ENCODE peak calls at places on chromosome 12, in seven cellular contexts. G is GM10248, M is left colon, D is C1 segment of cervical spinal cord, C is neural progenitor cell, V is nucleus accumbens, R is KG1. H is an unnamed sample.

GRCh38 chr12:6215932-6216494 is 15.8 kb downstream of the CD9 start:
- DNase-seq in M (peak; percentile 83), R (no peak), D (peak; percentile 46), C (no peak), G (no peak), V (peak; percentile 57), H (no peak)

GRCh38 chr12:44812062-44812461 is 64.1 kb downstream of the NELL2 start:
- DNase-seq in D (no peak), G (no peak), V (no peak), R (no peak), M (peak; percentile 23), C (no peak), H (no peak)

GRCh38 chr12:49891476-49891875 is 12.2 kb downstream of the FAIM2 start:
- DNase-seq in C (no peak), V (no peak), R (no peak), D (no peak), G (no peak), M (peak; percentile 57), H (no peak)

GRCh38 chr12:123278150-123278627 is 6.5 kb upstream of the CDK2AP1 start:
- DNase-seq in R (no peak), G (peak; percentile 76), C (no peak), M (no peak), D (no peak), V (no peak), H (no peak)

GRCh38 chr12:17148706-17149105 is 542.7 kb upstream of the LMO3 start:
- DNase-seq in D (no peak), C (no peak), M (no peak), R (no peak), V (no peak), G (no peak), H (no peak)

GRCh38 chr12:132197581-132198281 is 53.5 kb downstream of the NOC4L start:
- DNase-seq in M (peak; percentile 20), D (peak; percentile 14), V (no peak), R (no peak), G (no peak), C (no peak), H (no peak)

GRCh38 chr12:88854260-88854659 is 274.0 kb upstream of the KITLG start:
- DNase-seq in V (no peak), M (no peak), C (no peak), D (no peak), G (no peak), R (no peak), H (peak; percentile 71)

GRCh38 chr12:122111070-122111750 is 32.7 kb downstream of the MLXIP start:
- DNase-seq in G (no peak), R (no peak), C (no peak), D (no peak), M (no peak), V (no peak), H (no peak)

GRCh38 chr12:13474381-13474780 is 277.9 kb downstream of the EMP1 start:
- DNase-seq in C (no peak), D (no peak), G (no peak), R (no peak), V (no peak), M (no peak), H (no peak)

GRCh38 chr12:106039242-106039641 is 99.5 kb downstream of the NUAK1 start:
- DNase-seq in C (no peak), V (no peak), D (no peak), G (no peak), R (no peak), M (no peak), H (no peak)

GRCh38 chr12:98895086-98895651 is 250.1 kb downstream of the APAF1 start:
- DNase-seq in C (peak; percentile 75), G (no peak), D (peak; percentile 76), R (no peak), M (no peak), V (peak; percentile 64), H (no peak)

GRCh38 chr12:24795699-24796385 is 153.1 kb downstream of the BCAT1 start:
- DNase-seq in D (no peak), M (no peak), R (no peak), V (no peak), G (no peak), C (no peak), H (no peak)

GRCh38 chr12:73514672-73515071 is 1023.0 kb upstream of the ATXN7L3B start:
- DNase-seq in V (no peak), R (no peak), D (no peak), C (peak; percentile 51), G (no peak), M (no peak), H (no peak)

GRCh38 chr12:88339966-88340365 is 197.9 kb downstream of the TMTC3 start:
- DNase-seq in M (no peak), G (no peak), R (no peak), D (no peak), V (no peak), C (no peak), H (no peak)

GRCh38 chr12:107320031-107320928 is 226.9 kb upstream of the CRY1 start:
- DNase-seq in M (peak; percentile 43), R (no peak), V (no peak), G (no peak), C (peak; percentile 76), D (no peak), H (peak; percentile 69)

GRCh38 chr12:92178340-92178739 is 32.7 kb upstream of the BTG1 start:
- DNase-seq in G (no peak), C (no peak), M (no peak), V (no peak), R (no peak), D (no peak), H (no peak)

GRCh38 chr12:24554612-24555300 is 394.1 kb downstream of the BCAT1 start:
- DNase-seq in R (no peak), M (no peak), D (no peak), G (no peak), C (no peak), V (peak; percentile 22), H (no peak)

GRCh38 chr12:54988402-54989054 is 4.0 kb upstream of the TESPA1 start:
- DNase-seq in M (peak; percentile 67), R (no peak), D (peak; percentile 51), V (peak; percentile 87), G (no peak), C (no peak), H (no peak)

GRCh38 chr12:65585648-65586420 is 238.4 kb upstream of the HMGA2 start:
- DNase-seq in R (no peak), M (no peak), G (no peak), D (no peak), V (no peak), C (no peak), H (no peak)

GRCh38 chr12:48107252-48107613 is 1.4 kb upstream of the SENP1 start:
- DNase-seq in M (no peak), V (no peak), D (no peak), C (no peak), R (no peak), G (no peak), H (no peak)

GRCh38 chr12:127107744-127108143 is 1159.2 kb upstream of the TMEM132C start:
- DNase-seq in V (no peak), G (no peak), C (no peak), D (no peak), M (no peak), R (no peak), H (no peak)

GRCh38 chr12:114397978-114398881 is 7.7 kb downstream of the TBX5 start:
- DNase-seq in G (no peak), D (no peak), R (no peak), C (peak; percentile 40), M (no peak), V (no peak), H (no peak)

H was measured in HepG2.